ENCODE peak calls at places on chromosomes 12 and 14, in seven cellular contexts. D is hepatocyte, G is small intestine, R is stomach, X is fibroblast of lung, P is neural progenitor cell, K is adipocyte. F is an unnamed sample.

GRCh38 chr12:75116611-75117010 is 93.0 kb downstream of the KCNC2 start:
- DNase-seq in D (no peak), K (no peak), P (no peak), X (no peak), G (no peak), R (no peak), F (peak; percentile 5)

GRCh38 chr14:69636718-69637480 is 25.5 kb downstream of the SUSD6 start:
- DNase-seq in P (no peak), R (no peak), G (peak; percentile 31), D (no peak), K (no peak), X (no peak), F (no peak)

GRCh38 chr12:80218925-80219714 is 119.8 kb downstream of the OTOGL start:
- DNase-seq in K (no peak), G (peak; percentile 72), R (no peak), X (peak; percentile 19), D (peak; percentile 35), P (no peak), F (no peak)

GRCh38 chr12:32549675-32550079 is 129.4 kb upstream of the DNM1L start:
- DNase-seq in P (peak; percentile 32), X (peak; percentile 67), G (no peak), D (peak; percentile 17), K (peak; percentile 30), R (no peak), F (no peak)

GRCh38 chr14:50825307-50825706 is 5.7 kb downstream of the NIN start:
- DNase-seq in R (no peak), G (no peak), X (no peak), K (no peak), P (no peak), D (no peak), F (no peak)

GRCh38 chr12:92503977-92504966 is 198.5 kb upstream of the PLEKHG7 start:
- DNase-seq in R (peak; percentile 69), D (peak; percentile 20), G (peak; percentile 34), X (no peak), K (no peak), P (peak; percentile 67), F (no peak)

GRCh38 chr12:79121486-79121885 is 256.9 kb downstream of the SYT1 start:
- DNase-seq in X (no peak), K (no peak), G (no peak), R (no peak), P (no peak), D (peak; percentile 6), F (peak; percentile 48)

GRCh38 chr14:92982941-92983340 is 60.0 kb downstream of the CHGA start:
- DNase-seq in K (no peak), P (no peak), D (no peak), G (no peak), X (no peak), R (no peak), F (no peak)

GRCh38 chr12:104604070-104604994 is 147.6 kb downstream of the CHST11 start:
- DNase-seq in P (no peak), R (peak; percentile 49), D (peak; percentile 83), K (peak; percentile 94), G (peak; percentile 44), X (peak; percentile 91), F (peak; percentile 55)

GRCh38 chr12:51592034-51592705 is 1.1 kb downstream of the SCN8A start:
- DNase-seq in R (no peak), P (peak; percentile 23), D (peak; percentile 7), G (no peak), X (peak; percentile 55), K (peak; percentile 74), F (peak; percentile 36)

GRCh38 chr14:96893966-96894622 is 96.9 kb downstream of the VRK1 start:
- DNase-seq in D (no peak), X (no peak), R (no peak), G (no peak), P (no peak), K (no peak), F (no peak)

GRCh38 chr12:12990700-12991468 is 9.2 kb downstream of the HEBP1 start:
- DNase-seq in G (no peak), X (no peak), R (no peak), K (no peak), D (peak; percentile 24), P (no peak), F (no peak)

GRCh38 chr12:89709157-89709993 is 737 bp upstream of the ATP2B1 start:
- DNase-seq in D (peak; percentile 99), P (peak; percentile 99), R (peak; percentile 100), X (peak; percentile 99), G (peak; percentile 99), K (peak; percentile 100), F (peak; percentile 97)

GRCh38 chr12:89709994-89710872 is 1.6 kb upstream of the ATP2B1 start:
- DNase-seq in R (peak; percentile 52), X (no peak), D (peak; percentile 69), G (no peak), P (peak; percentile 77), K (peak; percentile 69), F (no peak)

GRCh38 chr12:89707992-89708792 is 446 bp downstream of the ATP2B1 start:
- DNase-seq in R (peak; percentile 36), D (peak; percentile 59), P (peak; percentile 53), X (no peak), K (peak; percentile 63), G (peak; percentile 41), F (peak; percentile 62)

GRCh38 chr12:89708793-89709156 is at the start of gene ATP2B1:
- DNase-seq in R (peak; percentile 92), D (peak; percentile 96), P (peak; percentile 95), G (peak; percentile 89), K (peak; percentile 94), X (peak; percentile 86), F (peak; percentile 88)

DNA sequence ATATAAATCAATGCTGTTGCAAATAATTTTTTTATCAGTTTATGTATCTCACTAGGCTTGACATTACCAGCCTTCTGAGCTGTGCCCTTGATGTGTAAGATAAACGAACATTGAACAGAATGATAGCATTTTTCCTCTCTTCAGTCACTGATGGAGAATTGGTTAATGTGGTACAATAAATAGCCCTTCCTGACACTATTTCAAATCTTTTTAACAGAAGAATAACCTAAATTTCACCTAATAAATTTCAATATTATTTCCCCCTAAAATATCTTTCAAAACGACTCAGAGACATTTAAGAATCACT is 2.2 kb upstream of the ATP2B1 start:
- DNase-seq in D (no peak), X (no peak), K (no peak), P (no peak), R (no peak), G (no peak), F (no peak)
- H3K4me3 ChIP-seq in D (peak overlapping the region; percentile 53), X (peak overlapping the region; percentile 88), K (peak overlapping the region; percentile 99), P (peak overlapping the region; percentile 98), R (peak overlapping the region; percentile 83), G (no peak overlapping the region), F (no peak overlapping the region)

GRCh38 chr14:60508363-60508706 is 611 bp upstream of the SIX6 start:
- DNase-seq in D (no peak), P (no peak), X (no peak), R (no peak), K (no peak), G (no peak), F (peak; percentile 69)
- H3K27me3 ChIP-seq in D (peaks cover 100% of the 10 kb centered on the region), P (peaks cover 100% of the 10 kb centered on the region), X (peaks cover 75% of the 10 kb centered on the region), R (peaks cover 95% of the 10 kb centered on the region), K (peaks cover 94% of the 10 kb centered on the region), G (peaks cover 69% of the 10 kb centered on the region), F (peaks cover 100% of the 10 kb centered on the region)

DNA sequence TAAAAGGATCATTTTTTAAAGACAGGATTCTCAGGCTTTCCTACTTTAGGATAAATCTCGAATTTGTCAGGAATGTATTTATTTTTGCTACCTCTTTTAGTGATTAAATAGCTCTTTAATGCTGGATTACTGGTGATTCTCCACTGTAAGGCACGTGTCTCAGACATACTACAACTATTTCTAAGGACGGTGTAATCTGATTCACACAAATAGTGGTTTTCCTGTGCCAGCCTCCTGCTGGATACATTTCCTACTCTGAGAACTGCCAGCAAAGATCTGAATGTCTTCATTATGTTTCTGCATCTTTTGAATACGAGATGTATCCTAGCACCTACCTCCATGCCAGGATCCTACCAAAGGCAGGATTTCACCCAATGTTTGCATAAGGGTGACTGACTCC is 120.7 kb downstream of the PRICKLE1 start:
- DNase-seq in G (no peak), K (no peak), X (no peak), R (no peak), P (no peak), D (no peak), F (no peak)
- H3K36me3 ChIP-seq in G (no peaks in the 10 kb centered on the region), K (peaks cover 54% of the 10 kb centered on the region), X (peaks cover 2% of the 10 kb centered on the region), R (peaks cover 48% of the 10 kb centered on the region), P (no peaks in the 10 kb centered on the region), D (no peaks in the 10 kb centered on the region), F (peaks cover 17% of the 10 kb centered on the region)

GRCh38 chr14:75190023-75190422 is 13.6 kb upstream of the TMED10 start:
- DNase-seq in K (no peak), X (no peak), G (no peak), R (no peak), P (no peak), D (no peak), F (no peak)

GRCh38 chr14:75186953-75187352 is 10.5 kb upstream of the TMED10 start:
- DNase-seq in D (no peak), K (no peak), G (no peak), R (no peak), P (no peak), X (no peak), F (no peak)

GRCh38 chr14:75191100-75191499 is 14.7 kb upstream of the TMED10 start:
- DNase-seq in X (no peak), P (no peak), D (no peak), K (no peak), G (no peak), R (peak; percentile 29), F (no peak)

GRCh38 chr14:75185251-75186040 is 9.0 kb upstream of the TMED10 start:
- DNase-seq in P (no peak), R (no peak), G (no peak), D (no peak), K (no peak), X (no peak), F (no peak)

DNA sequence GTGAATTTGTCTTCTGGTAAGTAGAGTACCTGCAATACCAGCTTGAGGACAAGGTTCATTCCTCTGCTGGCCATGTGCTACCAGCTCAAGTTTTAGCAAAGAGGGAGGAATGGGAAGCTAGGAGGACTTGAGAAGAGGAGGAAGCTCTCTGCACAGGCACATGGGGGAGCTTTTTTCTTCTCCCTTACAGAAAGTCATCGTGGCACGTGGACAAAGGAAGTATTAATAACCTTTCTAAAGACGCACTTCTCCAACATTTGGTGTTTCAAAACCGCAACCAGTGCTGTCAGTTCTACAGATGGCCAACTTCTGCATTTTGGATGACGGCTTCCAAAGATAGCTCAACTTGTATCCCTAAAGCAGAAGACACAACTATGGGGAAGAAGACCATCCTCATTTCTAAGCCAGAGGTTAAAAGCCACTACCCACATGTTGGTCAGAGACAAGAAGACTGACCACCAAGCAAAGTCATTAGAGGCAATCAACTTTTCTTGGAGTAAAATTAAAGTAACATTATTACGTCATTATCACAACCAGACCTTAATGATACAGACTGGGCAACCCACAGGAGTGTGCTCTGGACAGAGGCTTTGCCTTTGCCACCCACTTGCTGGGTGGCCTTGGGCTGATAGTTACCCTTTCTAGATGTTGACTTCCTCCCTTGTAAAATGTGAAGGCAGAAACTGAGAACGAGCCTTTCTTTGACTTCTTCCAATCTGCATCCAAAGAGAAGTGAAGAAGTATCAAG is 12.3 kb upstream of the TMED10 start:
- DNase-seq in G (peak; percentile 41), X (no peak), R (no peak), D (no peak), K (no peak), P (no peak), F (no peak)
- H3K4me3 ChIP-seq in G (no peak overlapping the region), X (no peak overlapping the region), R (no peak overlapping the region), D (no peak overlapping the region), K (no peak overlapping the region), P (no peak overlapping the region), F (no peak overlapping the region)

DNA sequence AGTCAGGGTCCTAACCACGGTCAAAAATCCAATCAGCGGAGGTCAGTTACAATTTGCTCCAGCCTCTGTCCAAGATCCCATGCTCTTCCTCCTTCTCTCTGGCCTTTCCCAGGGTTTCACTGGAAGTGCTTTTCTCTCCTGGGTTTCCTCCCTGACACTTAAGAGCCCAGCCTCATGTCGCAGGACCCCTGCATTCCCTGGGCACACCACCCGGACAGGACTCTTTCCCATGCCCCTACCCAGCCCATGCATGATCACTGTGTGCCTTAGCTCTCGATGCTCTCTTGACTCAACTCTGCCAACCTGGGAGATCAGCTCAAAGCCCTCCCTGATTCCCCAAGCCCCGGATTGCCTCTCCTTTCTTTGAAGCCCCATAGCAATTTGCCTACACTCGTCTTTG is 15.5 kb upstream of the TAC3 start:
- DNase-seq in D (no peak), P (no peak), X (no peak), K (no peak), R (no peak), G (no peak), F (no peak)
- H3K27me3 ChIP-seq in D (no peaks in the 10 kb centered on the region), P (no peaks in the 10 kb centered on the region), X (peaks cover 36% of the 10 kb centered on the region), K (peaks cover 59% of the 10 kb centered on the region), R (no peaks in the 10 kb centered on the region), G (no peaks in the 10 kb centered on the region), F (no peaks in the 10 kb centered on the region)

F was measured in H7.